ENCODE peak calls at places on chromosome X, in ten cellular contexts. One of them, this sample, is unnamed.

GRCh38 chrX:103211012-103211715 is 3.7 kb upstream of the BEX4 start:
- DNase-seq in GM03348: peak
- DNase-seq in HCT116: peak
- DNase-seq in stimulated activated CD8-positive, alpha-beta memory T cell treated with anti-CD3 and anti-CD28 coated beads, Interleukin-15, amount 100 ng/mL, for 1 hour: peak
- DNase-seq in dorsolateral prefrontal cortex: no peak
- DNase-seq in posterior vena cava: no peak
- DNase-seq in ELF-1: peak
- DNase-seq in colonic mucosa: peak
- DNase-seq in stimulated activated naive CD4-positive, alpha-beta T cell: peak
- DNase-seq in BE2C: peak
- DNase-seq in this sample: peak

GRCh38 chrX:68146054-68146453 is 287.2 kb downstream of the OPHN1 start:
- DNase-seq in HCT116: peak
- DNase-seq in stimulated activated naive CD4-positive, alpha-beta T cell: no peak
- DNase-seq in dorsolateral prefrontal cortex: no peak
- DNase-seq in posterior vena cava: no peak
- DNase-seq in stimulated activated CD8-positive, alpha-beta memory T cell treated with anti-CD3 and anti-CD28 coated beads, Interleukin-15, amount 100 ng/mL, for 1 hour: no peak
- DNase-seq in GM03348: peak
- DNase-seq in BE2C: no peak
- DNase-seq in colonic mucosa: no peak
- DNase-seq in ELF-1: no peak
- DNase-seq in this sample: peak

GRCh38 chrX:42098897-42099296 is 175.5 kb upstream of the CASK start:
- DNase-seq in stimulated activated CD8-positive, alpha-beta memory T cell treated with anti-CD3 and anti-CD28 coated beads, Interleukin-15, amount 100 ng/mL, for 1 hour: no peak
- DNase-seq in dorsolateral prefrontal cortex: no peak
- DNase-seq in HCT116: no peak
- DNase-seq in ELF-1: peak
- DNase-seq in BE2C: peak
- DNase-seq in posterior vena cava: no peak
- DNase-seq in colonic mucosa: no peak
- DNase-seq in stimulated activated naive CD4-positive, alpha-beta T cell: no peak
- DNase-seq in GM03348: no peak
- DNase-seq in this sample: peak

GRCh38 chrX:40006025-40007017 is 91.4 kb downstream of the BCOR start:
- DNase-seq in stimulated activated CD8-positive, alpha-beta memory T cell treated with anti-CD3 and anti-CD28 coated beads, Interleukin-15, amount 100 ng/mL, for 1 hour: no peak
- DNase-seq in BE2C: no peak
- DNase-seq in GM03348: peak
- DNase-seq in posterior vena cava: peak
- DNase-seq in dorsolateral prefrontal cortex: no peak
- DNase-seq in HCT116: no peak
- DNase-seq in colonic mucosa: peak
- DNase-seq in ELF-1: peak
- DNase-seq in stimulated activated naive CD4-positive, alpha-beta T cell: peak
- DNase-seq in this sample: no peak

GRCh38 chrX:39480966-39481365 is 616.8 kb downstream of the BCOR start:
- DNase-seq in posterior vena cava: no peak
- DNase-seq in HCT116: no peak
- DNase-seq in stimulated activated CD8-positive, alpha-beta memory T cell treated with anti-CD3 and anti-CD28 coated beads, Interleukin-15, amount 100 ng/mL, for 1 hour: no peak
- DNase-seq in stimulated activated naive CD4-positive, alpha-beta T cell: no peak
- DNase-seq in ELF-1: no peak
- DNase-seq in dorsolateral prefrontal cortex: no peak
- DNase-seq in GM03348: no peak
- DNase-seq in colonic mucosa: no peak
- DNase-seq in BE2C: no peak
- DNase-seq in this sample: no peak

GRCh38 chrX:71098302-71098701 is 2.7 kb downstream of the FOXO4 start:
- DNase-seq in stimulated activated naive CD4-positive, alpha-beta T cell: peak
- DNase-seq in GM03348: peak
- DNase-seq in ELF-1: peak
- DNase-seq in BE2C: peak
- DNase-seq in dorsolateral prefrontal cortex: peak
- DNase-seq in posterior vena cava: no peak
- DNase-seq in stimulated activated CD8-positive, alpha-beta memory T cell treated with anti-CD3 and anti-CD28 coated beads, Interleukin-15, amount 100 ng/mL, for 1 hour: peak
- DNase-seq in colonic mucosa: peak
- DNase-seq in HCT116: peak
- DNase-seq in this sample: peak

GRCh38 chrX:134443020-134443419 is 16.9 kb upstream of the HPRT1 start:
- DNase-seq in ELF-1: peak
- DNase-seq in dorsolateral prefrontal cortex: no peak
- DNase-seq in posterior vena cava: no peak
- DNase-seq in stimulated activated CD8-positive, alpha-beta memory T cell treated with anti-CD3 and anti-CD28 coated beads, Interleukin-15, amount 100 ng/mL, for 1 hour: no peak
- DNase-seq in HCT116: no peak
- DNase-seq in GM03348: no peak
- DNase-seq in stimulated activated naive CD4-positive, alpha-beta T cell: no peak
- DNase-seq in BE2C: no peak
- DNase-seq in colonic mucosa: no peak
- DNase-seq in this sample: no peak

GRCh38 chrX:53374222-53374820 is 48.1 kb downstream of the SMC1A start:
- DNase-seq in stimulated activated naive CD4-positive, alpha-beta T cell: no peak
- DNase-seq in HCT116: no peak
- DNase-seq in ELF-1: no peak
- DNase-seq in BE2C: no peak
- DNase-seq in dorsolateral prefrontal cortex: no peak
- DNase-seq in posterior vena cava: no peak
- DNase-seq in stimulated activated CD8-positive, alpha-beta memory T cell treated with anti-CD3 and anti-CD28 coated beads, Interleukin-15, amount 100 ng/mL, for 1 hour: no peak
- DNase-seq in GM03348: peak
- DNase-seq in colonic mucosa: no peak
- DNase-seq in this sample: peak

GRCh38 chrX:56787734-56788152 is 58.7 kb downstream of the NBDY start:
- DNase-seq in GM03348: no peak
- DNase-seq in HCT116: no peak
- DNase-seq in stimulated activated CD8-positive, alpha-beta memory T cell treated with anti-CD3 and anti-CD28 coated beads, Interleukin-15, amount 100 ng/mL, for 1 hour: no peak
- DNase-seq in posterior vena cava: peak
- DNase-seq in BE2C: no peak
- DNase-seq in stimulated activated naive CD4-positive, alpha-beta T cell: no peak
- DNase-seq in dorsolateral prefrontal cortex: peak
- DNase-seq in colonic mucosa: no peak
- DNase-seq in ELF-1: no peak
- DNase-seq in this sample: no peak

GRCh38 chrX:41452972-41453371 is 5.8 kb downstream of the NYX start:
- DNase-seq in stimulated activated CD8-positive, alpha-beta memory T cell treated with anti-CD3 and anti-CD28 coated beads, Interleukin-15, amount 100 ng/mL, for 1 hour: no peak
- DNase-seq in posterior vena cava: no peak
- DNase-seq in HCT116: no peak
- DNase-seq in stimulated activated naive CD4-positive, alpha-beta T cell: no peak
- DNase-seq in colonic mucosa: no peak
- DNase-seq in ELF-1: no peak
- DNase-seq in dorsolateral prefrontal cortex: no peak
- DNase-seq in GM03348: peak
- DNase-seq in BE2C: no peak
- DNase-seq in this sample: peak

GRCh38 chrX:119218198-119218597 is 17.9 kb upstream of the PGRMC1 start:
- DNase-seq in GM03348: peak
- DNase-seq in BE2C: no peak
- DNase-seq in ELF-1: no peak
- DNase-seq in stimulated activated CD8-positive, alpha-beta memory T cell treated with anti-CD3 and anti-CD28 coated beads, Interleukin-15, amount 100 ng/mL, for 1 hour: no peak
- DNase-seq in stimulated activated naive CD4-positive, alpha-beta T cell: no peak
- DNase-seq in HCT116: no peak
- DNase-seq in posterior vena cava: no peak
- DNase-seq in dorsolateral prefrontal cortex: no peak
- DNase-seq in colonic mucosa: no peak
- DNase-seq in this sample: no peak

GRCh38 chrX:11532291-11533075 is 133.2 kb downstream of the ARHGAP6 start:
- DNase-seq in ELF-1: peak
- DNase-seq in dorsolateral prefrontal cortex: no peak
- DNase-seq in GM03348: no peak
- DNase-seq in stimulated activated naive CD4-positive, alpha-beta T cell: no peak
- DNase-seq in posterior vena cava: no peak
- DNase-seq in stimulated activated CD8-positive, alpha-beta memory T cell treated with anti-CD3 and anti-CD28 coated beads, Interleukin-15, amount 100 ng/mL, for 1 hour: no peak
- DNase-seq in BE2C: peak
- DNase-seq in colonic mucosa: no peak
- DNase-seq in HCT116: no peak
- DNase-seq in this sample: no peak

This sample was measured in iris pigment epithelial cell.